ENCODE peak calls at places on chromosomes 7 and 10, in ten cellular contexts. One of them, this sample, is unnamed.

GRCh38 chr7:132430041-132430440 is 146.2 kb downstream of the PLXNA4 start:
- DNase-seq in tibial nerve: no peak
- DNase-seq in colonic mucosa: no peak
- DNase-seq in CD4-positive, alpha-beta memory T cell: no peak
- DNase-seq in CD8-positive, alpha-beta memory T cell: no peak
- DNase-seq in A673: no peak
- DNase-seq in thyroid gland: no peak
- DNase-seq in aorta: no peak
- DNase-seq in SJSA1: no peak
- DNase-seq in heart left ventricle: no peak
- DNase-seq in this sample: no peak

GRCh38 chr7:86911703-86912102 is 147.8 kb downstream of the ELAPOR2 start:
- DNase-seq in CD8-positive, alpha-beta memory T cell: no peak
- DNase-seq in heart left ventricle: no peak
- DNase-seq in SJSA1: no peak
- DNase-seq in A673: peak; percentile 10
- DNase-seq in CD4-positive, alpha-beta memory T cell: no peak
- DNase-seq in thyroid gland: no peak
- DNase-seq in tibial nerve: no peak
- DNase-seq in aorta: no peak
- DNase-seq in colonic mucosa: no peak
- DNase-seq in this sample: no peak

GRCh38 chr10:76089626-76090185 is 658.3 kb downstream of the LRMDA start:
- DNase-seq in colonic mucosa: no peak
- DNase-seq in CD8-positive, alpha-beta memory T cell: no peak
- DNase-seq in SJSA1: no peak
- DNase-seq in tibial nerve: no peak
- DNase-seq in A673: no peak
- DNase-seq in aorta: no peak
- DNase-seq in heart left ventricle: no peak
- DNase-seq in CD4-positive, alpha-beta memory T cell: no peak
- DNase-seq in thyroid gland: no peak
- DNase-seq in this sample: no peak

GRCh38 chr7:48421357-48421756 is 250.1 kb downstream of the ABCA13 start:
- DNase-seq in CD8-positive, alpha-beta memory T cell: no peak
- DNase-seq in heart left ventricle: no peak
- DNase-seq in tibial nerve: no peak
- DNase-seq in thyroid gland: no peak
- DNase-seq in A673: no peak
- DNase-seq in SJSA1: peak; percentile 82
- DNase-seq in aorta: no peak
- DNase-seq in colonic mucosa: no peak
- DNase-seq in CD4-positive, alpha-beta memory T cell: no peak
- DNase-seq in this sample: no peak

GRCh38 chr10:83301732-83302131 is 837.6 kb upstream of the GHITM start:
- DNase-seq in aorta: no peak
- DNase-seq in colonic mucosa: no peak
- DNase-seq in A673: no peak
- DNase-seq in thyroid gland: no peak
- DNase-seq in heart left ventricle: no peak
- DNase-seq in SJSA1: no peak
- DNase-seq in tibial nerve: no peak
- DNase-seq in CD4-positive, alpha-beta memory T cell: no peak
- DNase-seq in CD8-positive, alpha-beta memory T cell: no peak
- DNase-seq in this sample: no peak

GRCh38 chr7:5139998-5140397 is 50.0 kb upstream of the WIPI2 start:
- DNase-seq in CD8-positive, alpha-beta memory T cell: no peak
- DNase-seq in A673: peak; percentile 54
- DNase-seq in SJSA1: no peak
- DNase-seq in aorta: no peak
- DNase-seq in thyroid gland: peak; percentile 36
- DNase-seq in heart left ventricle: no peak
- DNase-seq in colonic mucosa: peak; percentile 42
- DNase-seq in CD4-positive, alpha-beta memory T cell: no peak
- DNase-seq in tibial nerve: peak; percentile 8
- DNase-seq in this sample: peak; percentile 63

GRCh38 chr7:106681815-106682495 is 21.0 kb upstream of the CCDC71L start:
- DNase-seq in CD8-positive, alpha-beta memory T cell: no peak
- DNase-seq in tibial nerve: no peak
- DNase-seq in A673: no peak
- DNase-seq in SJSA1: peak; percentile 80
- DNase-seq in thyroid gland: no peak
- DNase-seq in aorta: no peak
- DNase-seq in colonic mucosa: no peak
- DNase-seq in heart left ventricle: no peak
- DNase-seq in CD4-positive, alpha-beta memory T cell: no peak
- DNase-seq in this sample: no peak

GRCh38 chr7:1852781-1853618 is 182.9 kb downstream of the ELFN1 start:
- DNase-seq in aorta: peak; percentile 65
- DNase-seq in SJSA1: no peak
- DNase-seq in CD4-positive, alpha-beta memory T cell: no peak
- DNase-seq in CD8-positive, alpha-beta memory T cell: no peak
- DNase-seq in tibial nerve: no peak
- DNase-seq in heart left ventricle: no peak
- DNase-seq in A673: no peak
- DNase-seq in colonic mucosa: no peak
- DNase-seq in thyroid gland: no peak
- DNase-seq in this sample: peak; percentile 10

GRCh38 chr10:5529702-5530411 is 5.1 kb downstream of the CALML3 start:
- DNase-seq in SJSA1: no peak
- DNase-seq in thyroid gland: no peak
- DNase-seq in tibial nerve: no peak
- DNase-seq in CD4-positive, alpha-beta memory T cell: no peak
- DNase-seq in A673: no peak
- DNase-seq in colonic mucosa: no peak
- DNase-seq in aorta: peak; percentile 63
- DNase-seq in CD8-positive, alpha-beta memory T cell: no peak
- DNase-seq in heart left ventricle: no peak
- DNase-seq in this sample: no peak

GRCh38 chr7:155962191-155962967 is 150.1 kb upstream of the SHH start:
- DNase-seq in thyroid gland: no peak
- DNase-seq in CD8-positive, alpha-beta memory T cell: no peak
- DNase-seq in tibial nerve: no peak
- DNase-seq in A673: no peak
- DNase-seq in CD4-positive, alpha-beta memory T cell: no peak
- DNase-seq in SJSA1: peak; percentile 58
- DNase-seq in aorta: no peak
- DNase-seq in heart left ventricle: no peak
- DNase-seq in colonic mucosa: peak; percentile 39
- DNase-seq in this sample: no peak

GRCh38 chr10:131248376-131249165 is 63.0 kb downstream of the TCERG1L start:
- DNase-seq in thyroid gland: no peak
- DNase-seq in heart left ventricle: no peak
- DNase-seq in A673: no peak
- DNase-seq in CD4-positive, alpha-beta memory T cell: no peak
- DNase-seq in aorta: peak; percentile 67
- DNase-seq in colonic mucosa: no peak
- DNase-seq in tibial nerve: no peak
- DNase-seq in CD8-positive, alpha-beta memory T cell: no peak
- DNase-seq in SJSA1: no peak
- DNase-seq in this sample: no peak

GRCh38 chr10:78224602-78225001 is 190.9 kb downstream of the RPS24 start:
- DNase-seq in SJSA1: peak; percentile 18
- DNase-seq in CD8-positive, alpha-beta memory T cell: no peak
- DNase-seq in aorta: no peak
- DNase-seq in thyroid gland: no peak
- DNase-seq in tibial nerve: no peak
- DNase-seq in heart left ventricle: no peak
- DNase-seq in colonic mucosa: no peak
- DNase-seq in A673: no peak
- DNase-seq in CD4-positive, alpha-beta memory T cell: no peak
- DNase-seq in this sample: no peak

GRCh38 chr10:124741922-124742417 is 2.2 kb downstream of the FAM53B start:
- DNase-seq in heart left ventricle: no peak
- DNase-seq in aorta: peak; percentile 73
- DNase-seq in tibial nerve: no peak
- DNase-seq in CD8-positive, alpha-beta memory T cell: no peak
- DNase-seq in A673: no peak
- DNase-seq in CD4-positive, alpha-beta memory T cell: peak; percentile 61
- DNase-seq in colonic mucosa: no peak
- DNase-seq in SJSA1: no peak
- DNase-seq in thyroid gland: peak; percentile 84
- DNase-seq in this sample: peak; percentile 71

GRCh38 chr10:79074732-79075131 is 6.0 kb downstream of the ZMIZ1 start:
- DNase-seq in CD8-positive, alpha-beta memory T cell: no peak
- DNase-seq in thyroid gland: peak; percentile 84
- DNase-seq in aorta: no peak
- DNase-seq in SJSA1: no peak
- DNase-seq in A673: peak; percentile 56
- DNase-seq in heart left ventricle: no peak
- DNase-seq in CD4-positive, alpha-beta memory T cell: no peak
- DNase-seq in tibial nerve: no peak
- DNase-seq in colonic mucosa: peak; percentile 79
- DNase-seq in this sample: peak; percentile 50

GRCh38 chr7:115910541-115911164 is 119.9 kb downstream of the TFEC start:
- DNase-seq in heart left ventricle: no peak
- DNase-seq in colonic mucosa: no peak
- DNase-seq in thyroid gland: no peak
- DNase-seq in aorta: no peak
- DNase-seq in CD8-positive, alpha-beta memory T cell: no peak
- DNase-seq in A673: peak; percentile 71
- DNase-seq in SJSA1: peak; percentile 23
- DNase-seq in CD4-positive, alpha-beta memory T cell: no peak
- DNase-seq in tibial nerve: no peak
- DNase-seq in this sample: no peak

GRCh38 chr10:95756061-95756751 is at the start of gene ENTPD1:
- DNase-seq in CD4-positive, alpha-beta memory T cell: no peak
- DNase-seq in aorta: no peak
- DNase-seq in tibial nerve: peak; percentile 12
- DNase-seq in SJSA1: no peak
- DNase-seq in colonic mucosa: peak; percentile 25
- DNase-seq in heart left ventricle: peak; percentile 25
- DNase-seq in CD8-positive, alpha-beta memory T cell: no peak
- DNase-seq in A673: peak; percentile 18
- DNase-seq in thyroid gland: peak; percentile 4
- DNase-seq in this sample: no peak

GRCh38 chr7:157520249-157520648 is 183.4 kb downstream of the DNAJB6 start:
- DNase-seq in tibial nerve: no peak
- DNase-seq in A673: no peak
- DNase-seq in aorta: peak; percentile 34
- DNase-seq in thyroid gland: no peak
- DNase-seq in colonic mucosa: no peak
- DNase-seq in CD8-positive, alpha-beta memory T cell: no peak
- DNase-seq in heart left ventricle: no peak
- DNase-seq in CD4-positive, alpha-beta memory T cell: no peak
- DNase-seq in SJSA1: no peak
- DNase-seq in this sample: no peak

GRCh38 chr7:47153076-47153475 is 428.8 kb downstream of the TNS3 start:
- DNase-seq in colonic mucosa: peak; percentile 34
- DNase-seq in tibial nerve: peak; percentile 79
- DNase-seq in CD8-positive, alpha-beta memory T cell: no peak
- DNase-seq in SJSA1: peak; percentile 66
- DNase-seq in aorta: no peak
- DNase-seq in thyroid gland: no peak
- DNase-seq in heart left ventricle: peak; percentile 43
- DNase-seq in CD4-positive, alpha-beta memory T cell: no peak
- DNase-seq in A673: peak; percentile 13
- DNase-seq in this sample: no peak

GRCh38 chr7:102875700-102876192 is 37.1 kb upstream of the LRRC17 start:
- DNase-seq in heart left ventricle: no peak
- DNase-seq in tibial nerve: no peak
- DNase-seq in SJSA1: peak; percentile 93
- DNase-seq in colonic mucosa: no peak
- DNase-seq in A673: peak; percentile 59
- DNase-seq in CD4-positive, alpha-beta memory T cell: no peak
- DNase-seq in CD8-positive, alpha-beta memory T cell: no peak
- DNase-seq in thyroid gland: no peak
- DNase-seq in aorta: no peak
- DNase-seq in this sample: no peak

GRCh38 chr10:17022399-17022798 is 107.2 kb downstream of the CUBN start:
- DNase-seq in tibial nerve: no peak
- DNase-seq in thyroid gland: peak; percentile 37
- DNase-seq in aorta: no peak
- DNase-seq in colonic mucosa: no peak
- DNase-seq in CD8-positive, alpha-beta memory T cell: no peak
- DNase-seq in SJSA1: no peak
- DNase-seq in heart left ventricle: no peak
- DNase-seq in A673: no peak
- DNase-seq in CD4-positive, alpha-beta memory T cell: no peak
- DNase-seq in this sample: peak; percentile 74
- H3K4me3 ChIP-seq in tibial nerve: no peak overlapping the region
- H3K4me3 ChIP-seq in thyroid gland: no peak overlapping the region
- H3K4me3 ChIP-seq in aorta: no peak overlapping the region
- H3K4me3 ChIP-seq in colonic mucosa: no peak overlapping the region
- H3K4me3 ChIP-seq in CD8-positive, alpha-beta memory T cell: no peak overlapping the region
- H3K4me3 ChIP-seq in SJSA1: no peak overlapping the region
- H3K4me3 ChIP-seq in heart left ventricle: no peak overlapping the region
- H3K4me3 ChIP-seq in A673: no peak overlapping the region
- H3K4me3 ChIP-seq in CD4-positive, alpha-beta memory T cell: no peak overlapping the region
- H3K4me3 ChIP-seq in this sample: no peak overlapping the region

GRCh38 chr7:73394416-73394815 is 39.2 kb upstream of the FZD9 start:
- DNase-seq in aorta: no peak
- DNase-seq in CD8-positive, alpha-beta memory T cell: no peak
- DNase-seq in tibial nerve: no peak
- DNase-seq in SJSA1: no peak
- DNase-seq in colonic mucosa: no peak
- DNase-seq in A673: no peak
- DNase-seq in heart left ventricle: no peak
- DNase-seq in CD4-positive, alpha-beta memory T cell: no peak
- DNase-seq in thyroid gland: no peak
- DNase-seq in this sample: no peak
- H3K4me1 ChIP-seq in aorta: no peaks in the 10 kb centered on the region
- H3K4me1 ChIP-seq in CD8-positive, alpha-beta memory T cell: no peaks in the 10 kb centered on the region
- H3K4me1 ChIP-seq in tibial nerve: no peaks in the 10 kb centered on the region
- H3K4me1 ChIP-seq in SJSA1: no peaks in the 10 kb centered on the region
- H3K4me1 ChIP-seq in colonic mucosa: no peaks in the 10 kb centered on the region
- H3K4me1 ChIP-seq in A673: no peaks in the 10 kb centered on the region
- H3K4me1 ChIP-seq in heart left ventricle: no peaks in the 10 kb centered on the region
- H3K4me1 ChIP-seq in CD4-positive, alpha-beta memory T cell: no peaks in the 10 kb centered on the region
- H3K4me1 ChIP-seq in thyroid gland: no peaks in the 10 kb centered on the region
- H3K4me1 ChIP-seq in this sample: no peaks in the 10 kb centered on the region

DNA sequence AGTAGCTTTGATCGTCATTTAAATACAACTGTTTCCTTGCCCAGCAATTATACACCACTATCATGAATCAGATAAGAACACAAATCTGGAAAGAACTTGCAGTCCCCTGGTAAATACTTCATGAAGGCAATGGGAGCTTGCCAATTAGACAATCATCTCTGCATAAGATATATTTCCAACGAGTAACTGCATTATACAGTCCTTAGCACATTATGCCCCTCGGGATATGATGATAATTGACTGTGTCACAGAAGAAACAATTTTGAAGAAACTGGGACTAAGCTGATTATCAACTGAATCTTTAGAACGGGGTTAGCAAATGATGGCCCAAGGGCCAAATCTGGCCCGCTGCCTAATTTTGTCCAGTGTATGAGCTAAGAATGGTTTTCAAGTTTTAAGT is 155.7 kb downstream of the TRIL start:
- DNase-seq in SJSA1: no peak
- DNase-seq in heart left ventricle: no peak
- DNase-seq in tibial nerve: no peak
- DNase-seq in aorta: no peak
- DNase-seq in CD8-positive, alpha-beta memory T cell: no peak
- DNase-seq in A673: peak; percentile 31
- DNase-seq in thyroid gland: no peak
- DNase-seq in colonic mucosa: no peak
- DNase-seq in CD4-positive, alpha-beta memory T cell: no peak
- DNase-seq in this sample: no peak
- H3K4me3 ChIP-seq in SJSA1: no peak overlapping the region
- H3K4me3 ChIP-seq in heart left ventricle: no peak overlapping the region
- H3K4me3 ChIP-seq in tibial nerve: no peak overlapping the region
- H3K4me3 ChIP-seq in aorta: no peak overlapping the region
- H3K4me3 ChIP-seq in CD8-positive, alpha-beta memory T cell: no peak overlapping the region
- H3K4me3 ChIP-seq in A673: no peak overlapping the region
- H3K4me3 ChIP-seq in thyroid gland: no peak overlapping the region
- H3K4me3 ChIP-seq in colonic mucosa: no peak overlapping the region
- H3K4me3 ChIP-seq in CD4-positive, alpha-beta memory T cell: no peak overlapping the region
- H3K4me3 ChIP-seq in this sample: no peak overlapping the region

GRCh38 chr7:140056431-140056830 is 6.3 kb downstream of the PARP12 start:
- DNase-seq in SJSA1: no peak
- DNase-seq in A673: no peak
- DNase-seq in colonic mucosa: no peak
- DNase-seq in tibial nerve: no peak
- DNase-seq in CD8-positive, alpha-beta memory T cell: no peak
- DNase-seq in aorta: no peak
- DNase-seq in thyroid gland: peak; percentile 12
- DNase-seq in CD4-positive, alpha-beta memory T cell: no peak
- DNase-seq in heart left ventricle: no peak
- DNase-seq in this sample: no peak
- H3K4me1 ChIP-seq in SJSA1: peaks cover 19% of the 10 kb centered on the region
- H3K4me1 ChIP-seq in A673: no peaks in the 10 kb centered on the region
- H3K4me1 ChIP-seq in colonic mucosa: peaks cover 11% of the 10 kb centered on the region
- H3K4me1 ChIP-seq in tibial nerve: peaks cover 33% of the 10 kb centered on the region
- H3K4me1 ChIP-seq in CD8-positive, alpha-beta memory T cell: peaks cover 30% of the 10 kb centered on the region
- H3K4me1 ChIP-seq in aorta: no peaks in the 10 kb centered on the region
- H3K4me1 ChIP-seq in thyroid gland: peaks cover 18% of the 10 kb centered on the region
- H3K4me1 ChIP-seq in CD4-positive, alpha-beta memory T cell: peaks cover 56% of the 10 kb centered on the region
- H3K4me1 ChIP-seq in heart left ventricle: peaks cover 15% of the 10 kb centered on the region
- H3K4me1 ChIP-seq in this sample: peaks cover 21% of the 10 kb centered on the region